ENCODE peak calls at places on chromosomes 16 and 17, in four cellular contexts. Q is PC-3; L is CD4-positive, CD25-positive, alpha-beta regulatory T cell; W is ovary. J is an unnamed sample.

GRCh38 chr17:27079660-27080059 is 214.3 kb upstream of the WSB1 start:
- DNase-seq in Q (no peak), L (no peak), W (no peak), J (no peak)

GRCh38 chr17:8210761-8211458 is 535 bp upstream of the AURKB start:
- DNase-seq in Q (no peak), L (no peak), W (no peak), J (no peak)

GRCh38 chr16:47666434-47666833 is 205.3 kb downstream of the PHKB start:
- DNase-seq in Q (no peak), L (no peak), W (no peak), J (no peak)

GRCh38 chr17:69997332-69997731 is 77.7 kb upstream of the KCNJ16 start:
- DNase-seq in Q (peak; percentile 89), L (no peak), W (no peak), J (no peak)

GRCh38 chr16:57242650-57243049 is 2.4 kb upstream of the ARL2BP start:
- DNase-seq in Q (no peak), L (no peak), W (no peak), J (no peak)

GRCh38 chr17:28227278-28228108 is 91.5 kb upstream of the TMEM97 start:
- DNase-seq in Q (peak; percentile 39), L (no peak), W (peak; percentile 74), J (peak; percentile 71)

GRCh38 chr17:63842173-63842539 is 329 bp downstream of the SMARCD2 start:
- DNase-seq in Q (no peak), L (no peak), W (no peak), J (peak; percentile 78)

GRCh38 chr17:511001-511690 is 158.5 kb upstream of the RPH3AL start:
- DNase-seq in Q (no peak), L (no peak), W (no peak), J (no peak)

GRCh38 chr16:30585022-30585399 is 486 bp downstream of the ZNF785 start:
- DNase-seq in Q (peak; percentile 4), L (no peak), W (no peak), J (no peak)

GRCh38 chr17:17341452-17341851 is 38.3 kb downstream of the NT5M start:
- DNase-seq in Q (no peak), L (no peak), W (no peak), J (no peak)

GRCh38 chr17:20234266-20234665 is 225.1 kb downstream of the SPECC1 start:
- DNase-seq in Q (no peak), L (no peak), W (no peak), J (no peak)

GRCh38 chr16:83002351-83003334 is 375.9 kb downstream of the CDH13 start:
- DNase-seq in Q (no peak), L (no peak), W (no peak), J (no peak)

GRCh38 chr17:44850025-44850424 is 2.3 kb downstream of the HIGD1B start:
- DNase-seq in Q (no peak), L (no peak), W (no peak), J (no peak)

GRCh38 chr16:84827131-84827574 is 7.4 kb downstream of the CRISPLD2 start:
- DNase-seq in Q (no peak), L (no peak), W (no peak), J (peak; percentile 65)

GRCh38 chr17:76014100-76014924 is 12.8 kb downstream of the EVPL start:
- DNase-seq in Q (peak; percentile 79), L (peak; percentile 68), W (peak; percentile 72), J (peak; percentile 67)

GRCh38 chr17:82940226-82941020 is 100.6 kb upstream of the ZNF750 start:
- DNase-seq in Q (no peak), L (no peak), W (peak; percentile 14), J (peak; percentile 28)

GRCh38 chr16:64012166-64012565 is 1109.7 kb downstream of the CDH11 start:
- DNase-seq in Q (no peak), L (no peak), W (no peak), J (no peak)

GRCh38 chr17:42118545-42118944 is 2.6 kb downstream of the KAT2A start:
- DNase-seq in Q (no peak), L (no peak), W (no peak), J (peak; percentile 31)

GRCh38 chr17:42076797-42077559 is 21.3 kb downstream of the ZNF385C start:
- DNase-seq in Q (no peak), L (no peak), W (no peak), J (no peak)

GRCh38 chr17:58060596-58061191 is 22.5 kb upstream of the DYNLL2 start:
- DNase-seq in Q (no peak), L (no peak), W (peak; percentile 75), J (peak; percentile 86)

GRCh38 chr16:88455610-88456355 is 2.7 kb downstream of the ZFPM1 start:
- DNase-seq in Q (peak; percentile 33), L (peak; percentile 59), W (no peak), J (peak; percentile 53)

GRCh38 chr17:8204761-8205555 is 5.4 kb downstream of the AURKB start:
- DNase-seq in Q (no peak), L (no peak), W (no peak), J (peak; percentile 54)

GRCh38 chr16:20023190-20023589 is 50.5 kb downstream of the GPR139 start:
- DNase-seq in Q (peak; percentile 41), L (no peak), W (no peak), J (no peak)

GRCh38 chr17:37530420-37530819 is 40.7 kb downstream of the DUSP14 start:
- DNase-seq in Q (no peak), L (no peak), W (no peak), J (no peak)

GRCh38 chr16:4580245-4580644 is 24.1 kb downstream of the C16orf96 start:
- DNase-seq in Q (peak; percentile 87), L (no peak), W (no peak), J (no peak)

GRCh38 chr16:15950167-15950854 is 895 bp downstream of the ABCC1 start:
- DNase-seq in Q (peak; percentile 31), L (peak; percentile 41), W (peak; percentile 45), J (no peak)

GRCh38 chr16:303760-304505 is 21.0 kb downstream of the PDIA2 start:
- DNase-seq in Q (no peak), L (no peak), W (no peak), J (no peak)

GRCh38 chr16:75860654-75861053 is 134.4 kb upstream of the CPHXL start:
- DNase-seq in Q (no peak), L (no peak), W (peak; percentile 15), J (peak; percentile 23)

GRCh38 chr17:9414471-9414870 is 161.1 kb downstream of the STX8 start:
- DNase-seq in Q (no peak), L (no peak), W (no peak), J (no peak)

GRCh38 chr17:69834494-69834893 is 240.5 kb upstream of the KCNJ16 start:
- DNase-seq in Q (no peak), L (no peak), W (no peak), J (no peak)

GRCh38 chr16:56960681-56961281 is 969 bp upstream of the CETP start:
- DNase-seq in Q (no peak), L (no peak), W (no peak), J (no peak)

GRCh38 chr17:4538236-4539002 is 16.8 kb downstream of the MYBBP1A start:
- DNase-seq in Q (no peak), L (no peak), W (no peak), J (peak; percentile 72)
- H3K27ac ChIP-seq in Q (no peak overlapping the region), L (no peak overlapping the region), W (no peak overlapping the region), J (no peak overlapping the region)

DNA sequence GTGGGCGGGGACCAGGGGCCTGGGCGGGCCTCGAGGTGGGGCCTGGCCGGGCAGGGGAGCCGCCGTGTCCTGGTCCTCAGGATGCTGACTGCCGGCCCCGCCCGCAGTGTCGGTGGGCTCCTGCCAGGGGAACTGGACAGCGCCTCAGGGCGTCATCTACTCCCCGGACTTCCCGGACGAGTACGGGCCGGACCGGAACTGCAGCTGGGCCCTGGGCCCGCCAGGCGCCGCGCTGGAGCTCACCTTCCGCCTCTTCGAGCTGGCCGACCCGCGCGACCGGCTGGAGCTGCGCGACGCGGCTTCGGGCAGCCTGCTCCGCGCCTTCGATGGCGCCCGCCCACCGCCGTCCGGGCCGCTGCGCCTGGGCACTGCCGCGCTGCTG is 2.4 kb upstream of the PAQR4 start:
- DNase-seq in Q (no peak), L (no peak), W (no peak), J (no peak)
- H3K27me3 ChIP-seq in Q (no peaks in the 10 kb centered on the region), L (peaks cover 3% of the 10 kb centered on the region), W (peaks cover 16% of the 10 kb centered on the region), J (no peaks in the 10 kb centered on the region)

GRCh38 chr17:50096092-50096491 is 941 bp downstream of the PDK2 start:
- DNase-seq in Q (no peak), L (no peak), W (peak; percentile 47), J (no peak)
- H3K27ac ChIP-seq in Q (no peak overlapping the region), L (no peak overlapping the region), W (peak overlapping the region; percentile 42), J (peak overlapping the region; percentile 40)

DNA sequence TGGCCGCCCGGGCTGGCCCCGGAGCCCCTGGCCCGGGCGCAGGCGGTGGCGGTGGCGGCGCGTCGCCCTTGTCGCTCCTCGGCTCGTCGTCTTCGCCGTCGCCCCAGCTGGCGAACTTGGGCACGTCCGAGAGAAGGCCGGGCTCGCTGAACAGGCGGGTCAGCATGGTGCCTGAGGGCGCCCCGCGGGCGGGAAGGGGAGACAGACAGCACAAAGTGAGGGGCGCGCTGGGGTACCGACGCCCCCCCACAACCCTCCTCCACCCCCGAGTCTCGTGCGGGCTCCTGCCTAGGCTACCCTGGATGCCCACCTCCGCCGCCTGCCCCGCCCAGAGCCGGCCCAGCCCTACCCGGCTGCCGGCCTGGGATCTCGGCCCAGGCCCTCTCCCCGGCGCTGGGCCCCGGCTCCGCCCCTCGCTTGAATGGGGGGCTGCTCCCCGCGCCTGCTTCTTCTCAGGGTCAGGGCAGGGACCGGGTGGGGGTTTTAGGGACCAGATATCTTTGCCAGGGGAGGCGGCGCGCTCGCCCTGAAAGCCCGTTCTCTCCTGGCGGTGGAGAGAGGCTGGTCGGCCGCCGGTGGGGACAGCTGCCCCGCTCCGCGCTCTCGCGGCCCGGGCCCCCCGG is 1.2 kb downstream of the NEUROD2 start:
- DNase-seq in Q (no peak), L (no peak), W (no peak), J (no peak)
- H3K27me3 ChIP-seq in Q (peaks cover 57% of the 10 kb centered on the region), L (peaks cover 30% of the 10 kb centered on the region), W (peaks cover 2% of the 10 kb centered on the region), J (no peaks in the 10 kb centered on the region)

GRCh38 chr17:47848198-47848513 is 2.8 kb downstream of the SP6 start:
- DNase-seq in Q (no peak), L (no peak), W (no peak), J (no peak)

GRCh38 chr17:47850373-47850691 is 631 bp downstream of the SP6 start:
- DNase-seq in Q (peak; percentile 39), L (no peak), W (no peak), J (no peak)

GRCh38 chr17:47846741-47847340 is 4.1 kb downstream of the SP6 start:
- DNase-seq in Q (no peak), L (no peak), W (no peak), J (no peak)

GRCh38 chr17:47844814-47845453 is 3.9 kb upstream of the SCRN2 start:
- DNase-seq in Q (peak; percentile 41), L (no peak), W (no peak), J (no peak)

GRCh38 chr17:47847341-47848197 is 3.4 kb downstream of the SP6 start:
- DNase-seq in Q (no peak), L (no peak), W (no peak), J (no peak)
- H3K27ac ChIP-seq in Q (no peak overlapping the region), L (no peak overlapping the region), W (no peak overlapping the region), J (no peak overlapping the region)

GRCh38 chr17:81811705-81812570 is 8.0 kb downstream of the GCGR start:
- DNase-seq in Q (no peak), L (no peak), W (no peak), J (peak; percentile 40)
- H3K27me3 ChIP-seq in Q (peaks cover 19% of the 10 kb centered on the region), L (no peaks in the 10 kb centered on the region), W (no peaks in the 10 kb centered on the region), J (no peaks in the 10 kb centered on the region)

DNA sequence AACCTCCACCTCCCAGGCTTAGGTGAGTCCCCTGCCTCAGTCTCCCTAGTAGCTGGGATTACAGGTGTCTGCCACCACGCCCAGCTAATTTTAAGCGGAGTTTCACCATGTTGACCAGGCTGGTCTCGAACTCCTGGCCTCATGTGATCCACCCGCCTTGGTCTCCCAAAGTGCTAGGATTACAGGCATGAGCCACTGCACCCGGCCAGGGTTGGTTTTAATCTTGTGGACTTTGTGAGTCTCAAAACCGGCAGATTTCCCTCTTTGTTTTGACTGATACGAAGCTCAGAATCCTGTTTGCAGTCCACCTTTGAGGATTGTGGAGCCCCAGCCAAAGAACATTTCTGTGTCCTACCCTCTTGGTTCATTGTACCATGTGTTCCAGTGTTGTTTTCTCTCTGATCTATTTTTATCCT is 16.4 kb upstream of the CPSF4L start:
- DNase-seq in Q (no peak), L (no peak), W (no peak), J (no peak)
- H3K27ac ChIP-seq in Q (no peak overlapping the region), L (no peak overlapping the region), W (no peak overlapping the region), J (peak overlapping the region; percentile 31)